ENCODE peak calls at places on chromosome 12, in four cellular contexts. E is fibroblast of gingiva, M is NCI-H524, Q is caudate nucleus. U is an unnamed sample.

GRCh38 chr12:114662512-114663177 is 21.3 kb downstream of the TBX3 start:
- DNase-seq in Q (peak), M (no peak), E (peak), U (peak)

GRCh38 chr12:48118491-48118890 is 673 bp upstream of the PFKM start:
- DNase-seq in Q (no peak), M (no peak), E (no peak), U (no peak)

GRCh38 chr12:52014567-52015392 is 8.0 kb downstream of the TAMALIN start:
- DNase-seq in E (no peak), M (no peak), Q (no peak), U (no peak)

GRCh38 chr12:123889848-123890535 is 82.6 kb downstream of the CCDC92 start:
- DNase-seq in E (no peak), Q (no peak), M (no peak), U (no peak)

GRCh38 chr12:42669471-42669997 is 80.0 kb upstream of the PRICKLE1 start:
- DNase-seq in Q (no peak), E (no peak), M (no peak), U (no peak)

GRCh38 chr12:118237908-118238307 is 102.0 kb downstream of the PEBP1 start:
- DNase-seq in M (no peak), E (no peak), Q (no peak), U (no peak)

GRCh38 chr12:111211910-111212757 is 156.8 kb downstream of the PHETA1 start:
- DNase-seq in Q (no peak), E (no peak), M (no peak), U (no peak)

GRCh38 chr12:61220337-61220736 is 1039.9 kb upstream of the USP15 start:
- DNase-seq in M (no peak), E (no peak), Q (no peak), U (no peak)

GRCh38 chr12:46177842-46178608 is 90.8 kb downstream of the SLC38A1 start:
- DNase-seq in Q (no peak), E (no peak), M (no peak), U (no peak)

GRCh38 chr12:57241556-57242310 is 9.3 kb downstream of the STAC3 start:
- DNase-seq in E (no peak), Q (no peak), M (peak), U (no peak)

GRCh38 chr12:50401383-50402155 is 884 bp downstream of the LARP4 start:
- DNase-seq in E (peak), M (no peak), Q (peak), U (peak)

GRCh38 chr12:113030875-113031525 is 25.5 kb upstream of the DTX1 start:
- DNase-seq in E (peak), M (peak), Q (peak), U (peak)

GRCh38 chr12:107461222-107461980 is 224.2 kb upstream of the PWP1 start:
- DNase-seq in M (peak), E (peak), Q (no peak), U (no peak)

GRCh38 chr12:80230068-80230467 is 130.7 kb downstream of the OTOGL start:
- DNase-seq in Q (no peak), M (no peak), E (no peak), U (no peak)

GRCh38 chr12:116338064-116338872 is 60.8 kb upstream of the MED13L start:
- DNase-seq in Q (no peak), E (no peak), M (no peak), U (no peak)

GRCh38 chr12:113361574-113362370 is 3.4 kb downstream of the PLBD2 start:
- DNase-seq in E (peak), M (no peak), Q (no peak), U (no peak)

GRCh38 chr12:80551897-80552296 is 107.9 kb downstream of the PTPRQ start:
- DNase-seq in M (peak), Q (no peak), E (peak), U (no peak)

GRCh38 chr12:132430838-132431826 is 58.8 kb upstream of the FBRSL1 start:
- DNase-seq in M (no peak), E (no peak), Q (no peak), U (no peak)

GRCh38 chr12:64236549-64236948 is 14.5 kb upstream of the KICS2 start:
- DNase-seq in E (peak), Q (no peak), M (no peak), U (no peak)

GRCh38 chr12:6345319-6346071 is 3.6 kb upstream of the TNFRSF1A start:
- DNase-seq in M (no peak), Q (no peak), E (peak), U (no peak)

GRCh38 chr12:131137836-131138637 is 184.3 kb downstream of the ADGRD1 start:
- DNase-seq in M (no peak), E (no peak), Q (no peak), U (no peak)

GRCh38 chr12:120231316-120232011 is 30.6 kb upstream of the RPLP0 start:
- DNase-seq in M (no peak), E (peak), Q (no peak), U (no peak)

GRCh38 chr12:6367065-6367968 is 8.0 kb downstream of the SCNN1A start:
- DNase-seq in Q (no peak), M (no peak), E (no peak), U (no peak)

GRCh38 chr12:90953956-90954421 is 987 bp downstream of the CCER1 start:
- DNase-seq in Q (no peak), M (no peak), E (no peak), U (no peak)

GRCh38 chr12:56261503-56262230 is 3.5 kb upstream of the ANKRD52 start:
- DNase-seq in E (peak), M (no peak), Q (no peak), U (no peak)

GRCh38 chr12:52370906-52371608 is 3.8 kb upstream of the KRT85 start:
- DNase-seq in Q (peak), E (peak), M (no peak), U (peak)

GRCh38 chr12:65282840-65283239 is 4.4 kb downstream of the MSRB3 start:
- DNase-seq in M (no peak), E (no peak), Q (no peak), U (no peak)

GRCh38 chr12:51593539-51593938 is 2.5 kb downstream of the SCN8A start:
- DNase-seq in Q (no peak), M (no peak), E (peak), U (no peak)

U was measured in frontal cortex.